ENCODE peak calls at places on chromosomes 12 and 14, in seven cellular contexts. A, Q, Y, T, R, K and G are unnamed samples. For H3K9me3 and H3K4me1, the result is how much of the 10 kb centered on the place peaks cover.

GRCh38 chr14:34023824-34024767 is 73.2 kb upstream of the EGLN3 start:
- DNase-seq in A (no peak), Q (no peak), Y (no peak), T (no peak), R (no peak), K (peak), G (no peak)

GRCh38 chr12:53710098-53710497 is 17.2 kb downstream of the CALCOCO1 start:
- DNase-seq in A (no peak), Q (no peak), Y (no peak), T (no peak), R (no peak), K (no peak), G (no peak)

GRCh38 chr14:58078471-58078870 is 73.5 kb downstream of the ARMH4 start:
- DNase-seq in A (no peak), Q (no peak), Y (no peak), T (no peak), R (no peak), K (no peak), G (no peak)

GRCh38 chr14:58104808-58105207 is 47.2 kb downstream of the ARMH4 start:
- DNase-seq in A (no peak), Q (no peak), Y (no peak), T (no peak), R (no peak), K (no peak), G (no peak)

GRCh38 chr12:7282844-7283243 is 21.0 kb upstream of the ACSM4 start:
- DNase-seq in A (no peak), Q (no peak), Y (no peak), T (no peak), R (no peak), K (no peak), G (no peak)

GRCh38 chr12:54502485-54502884 is 4.9 kb downstream of the NCKAP1L start:
- DNase-seq in A (no peak), Q (no peak), Y (no peak), T (no peak), R (no peak), K (no peak), G (no peak)

GRCh38 chr12:50387972-50388478 is 8.4 kb downstream of the FAM186A start:
- DNase-seq in A (no peak), Q (no peak), Y (no peak), T (no peak), R (no peak), K (no peak), G (no peak)

GRCh38 chr12:59010948-59011347 is 90.6 kb upstream of the LRIG3 start:
- DNase-seq in A (no peak), Q (no peak), Y (no peak), T (no peak), R (no peak), K (no peak), G (no peak)

GRCh38 chr14:90815817-90816662 is at the start of gene TTC7B:
- DNase-seq in A (no peak), Q (no peak), Y (peak), T (peak), R (peak), K (peak), G (no peak)

GRCh38 chr12:72269491-72269890 is 2.7 kb upstream of the TRHDE start:
- DNase-seq in A (no peak), Q (no peak), Y (no peak), T (no peak), R (no peak), K (no peak), G (no peak)

GRCh38 chr12:124814741-124815613 is 48.7 kb downstream of the SCARB1 start:
- DNase-seq in A (no peak), Q (no peak), Y (no peak), T (no peak), R (no peak), K (no peak), G (no peak)

GRCh38 chr12:122891661-122892525 is 4.0 kb downstream of the VPS37B start:
- DNase-seq in A (no peak), Q (no peak), Y (no peak), T (no peak), R (no peak), K (no peak), G (no peak)

GRCh38 chr12:66964629-66965028 is 285.8 kb upstream of the GRIP1 start:
- DNase-seq in A (no peak), Q (no peak), Y (no peak), T (no peak), R (no peak), K (no peak), G (no peak)

GRCh38 chr14:94893411-94894160 is 123.7 kb upstream of the GSC start:
- DNase-seq in A (no peak), Q (no peak), Y (no peak), T (no peak), R (no peak), K (no peak), G (no peak)

GRCh38 chr14:36942522-36943245 is 229.7 kb downstream of the SLC25A21 start:
- DNase-seq in A (no peak), Q (no peak), Y (no peak), T (no peak), R (no peak), K (no peak), G (no peak)

GRCh38 chr12:92080390-92081285 is 65.0 kb downstream of the BTG1 start:
- DNase-seq in A (no peak), Q (no peak), Y (no peak), T (no peak), R (no peak), K (no peak), G (no peak)

GRCh38 chr12:8590842-8591545 is 21.7 kb downstream of the AICDA start:
- DNase-seq in A (no peak), Q (no peak), Y (no peak), T (no peak), R (no peak), K (no peak), G (no peak)

GRCh38 chr12:21643758-21644157 is 13.9 kb downstream of the LDHB start:
- DNase-seq in A (no peak), Q (no peak), Y (no peak), T (no peak), R (no peak), K (no peak), G (no peak)

GRCh38 chr12:103561174-103561573 is 25.9 kb upstream of the STAB2 start:
- DNase-seq in A (no peak), Q (no peak), Y (no peak), T (no peak), R (no peak), K (no peak), G (no peak)

GRCh38 chr14:95300002-95300696 is 19.6 kb downstream of the CLMN start:
- DNase-seq in A (no peak), Q (no peak), Y (no peak), T (no peak), R (no peak), K (no peak), G (no peak)

GRCh38 chr14:91115986-91116385 is 2.1 kb downstream of the DGLUCY start:
- DNase-seq in A (no peak), Q (no peak), Y (no peak), T (peak), R (no peak), K (no peak), G (no peak)

GRCh38 chr12:50043308-50043707 is 14.1 kb upstream of the ASIC1 start:
- DNase-seq in A (no peak), Q (no peak), Y (no peak), T (no peak), R (no peak), K (no peak), G (no peak)

GRCh38 chr12:57766464-57767311 is at the start of gene CYP27B1:
- DNase-seq in A (no peak), Q (no peak), Y (no peak), T (no peak), R (no peak), K (peak), G (no peak)

GRCh38 chr12:112381421-112381897 is 772 bp downstream of the HECTD4 start:
- DNase-seq in A (no peak), Q (no peak), Y (peak), T (peak), R (peak), K (peak), G (no peak)

GRCh38 chr12:30219047-30219446 is 435.3 kb upstream of the TMTC1 start:
- DNase-seq in A (no peak), Q (no peak), Y (no peak), T (no peak), R (no peak), K (no peak), G (no peak)

GRCh38 chr14:95192306-95192705 is 35.0 kb upstream of the DICER1 start:
- DNase-seq in A (no peak), Q (no peak), Y (no peak), T (no peak), R (no peak), K (no peak), G (no peak)

GRCh38 chr12:64088431-64089349 is 133.4 kb downstream of the KICS2 start:
- DNase-seq in A (peak), Q (peak), Y (no peak), T (peak), R (peak), K (no peak), G (peak)

GRCh38 chr12:56933826-56934625 is at the start of gene SDR9C7:
- DNase-seq in A (no peak), Q (no peak), Y (no peak), T (no peak), R (no peak), K (no peak), G (no peak)

GRCh38 chr12:102465762-102466560 is 14.4 kb downstream of the IGF1 start:
- DNase-seq in A (no peak), Q (no peak), Y (no peak), T (no peak), R (no peak), K (no peak), G (no peak)

GRCh38 chr14:22994762-22995275 is 12.5 kb upstream of the AJUBA start:
- DNase-seq in A (no peak), Q (peak), Y (no peak), T (no peak), R (no peak), K (no peak), G (no peak)

GRCh38 chr14:95703805-95704204 is 10.1 kb downstream of the TCL1A start:
- DNase-seq in A (no peak), Q (no peak), Y (no peak), T (no peak), R (no peak), K (no peak), G (no peak)

GRCh38 chr12:11461433-11461832 is 66.1 kb upstream of the PRB2 start:
- DNase-seq in A (no peak), Q (no peak), Y (no peak), T (no peak), R (no peak), K (no peak), G (no peak)

DNA sequence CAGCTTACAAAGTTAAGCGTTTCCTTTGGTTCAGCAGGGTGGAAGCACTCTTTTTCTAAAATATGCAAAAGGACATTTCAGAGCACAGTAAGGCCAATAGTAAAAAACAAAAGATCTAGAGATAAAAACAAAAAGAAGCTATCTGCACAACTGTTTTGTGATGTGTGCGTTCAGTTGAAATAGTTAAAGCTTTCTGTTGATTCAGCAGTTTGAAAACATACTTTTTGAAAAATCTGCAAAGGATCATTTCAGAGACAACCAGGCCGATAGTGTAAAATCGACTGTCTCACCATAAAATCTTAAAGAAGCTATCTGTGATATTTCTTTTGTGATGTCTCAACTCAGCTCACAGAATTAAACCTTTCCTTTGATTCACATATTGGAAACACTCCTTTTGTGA is 300.0 kb upstream of the ALG10B start:
- DNase-seq in A (no peak), Q (no peak), Y (no peak), T (no peak), R (no peak), K (no peak), G (no peak)
- H3K9me3 ChIP-seq in A (under half), Q (under half), Y (under half), T (half or more), R (under half), K (half or more), G (under half)

DNA sequence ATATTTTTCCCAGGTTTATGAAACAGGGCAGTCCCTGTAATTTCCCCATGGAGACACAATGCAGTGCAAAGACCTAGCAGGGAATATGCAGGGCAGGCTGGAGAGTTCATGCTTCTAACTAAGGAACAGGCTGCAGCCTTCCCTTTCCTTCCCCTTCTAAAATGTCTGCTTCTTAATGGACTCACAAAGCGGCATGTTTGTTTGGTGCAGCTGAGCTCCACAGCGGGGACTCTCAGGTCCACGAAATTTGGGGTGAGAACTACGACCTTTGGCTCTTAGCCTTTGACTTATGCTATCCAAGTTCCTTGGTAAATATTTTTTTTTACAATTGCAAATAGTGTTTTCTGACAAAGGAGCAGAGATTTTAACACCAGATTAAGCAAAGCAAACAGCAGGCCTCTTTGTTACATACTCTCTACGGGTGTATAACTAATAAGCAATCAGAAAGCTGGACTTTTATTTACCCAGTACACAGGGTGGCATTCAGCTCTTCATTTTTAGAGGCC is 323.6 kb downstream of the ZFP36L1 start:
- DNase-seq in A (no peak), Q (no peak), Y (no peak), T (peak), R (no peak), K (no peak), G (no peak)
- H3K4me1 ChIP-seq in A (under half), Q (under half), Y (under half), T (half or more), R (under half), K (under half), G (under half)

GRCh38 chr12:34339922-34340321 is 317.6 kb downstream of the ALG10 start:
- DNase-seq in A (no peak), Q (no peak), Y (no peak), T (no peak), R (no peak), K (no peak), G (no peak)
- H3K9me3 ChIP-seq in A (half or more), Q (under half), Y (under half), T (half or more), R (under half), K (half or more), G (under half)

DNA sequence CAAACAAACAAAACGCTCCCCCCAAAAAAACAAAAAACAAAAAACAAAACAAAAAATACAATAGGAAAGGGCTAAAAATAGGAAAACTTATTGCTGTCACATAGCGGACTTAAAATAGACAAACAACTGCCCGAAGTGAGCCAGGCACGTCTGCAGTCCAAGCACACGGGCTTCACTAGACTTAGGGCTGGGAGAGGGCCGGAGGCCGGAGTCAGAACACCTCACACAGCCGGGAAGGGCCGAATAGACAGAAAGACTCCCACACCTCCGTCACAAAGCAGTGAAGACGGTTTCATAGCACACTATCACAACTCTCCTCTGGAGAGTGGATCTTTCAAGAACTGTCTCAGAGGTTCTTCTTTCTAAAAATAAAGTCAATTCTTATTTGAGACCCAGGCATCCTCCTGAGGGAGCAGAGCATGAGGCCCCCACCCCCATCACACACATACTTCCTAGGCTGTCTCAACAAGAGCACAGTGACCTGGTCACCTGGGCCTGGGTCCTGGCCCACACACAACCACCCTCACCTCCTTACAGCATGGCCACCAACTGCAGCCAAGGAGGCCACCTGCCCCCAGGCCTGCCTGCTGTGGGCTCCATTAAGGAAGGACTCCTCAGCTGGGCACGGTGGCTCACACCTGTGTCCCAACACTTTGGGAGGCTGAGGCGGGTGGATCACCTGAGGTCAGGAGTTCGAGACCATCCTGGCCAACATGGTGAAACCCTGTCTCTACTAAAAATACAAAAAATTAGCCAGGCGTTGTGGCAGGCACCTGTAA is 6.7 kb downstream of the BAG5 start:
- DNase-seq in A (no peak), Q (no peak), Y (peak), T (no peak), R (no peak), K (no peak), G (no peak)
- H3K4me1 ChIP-seq in A (under half), Q (under half), Y (half or more), T (half or more), R (under half), K (under half), G (under half)

DNA sequence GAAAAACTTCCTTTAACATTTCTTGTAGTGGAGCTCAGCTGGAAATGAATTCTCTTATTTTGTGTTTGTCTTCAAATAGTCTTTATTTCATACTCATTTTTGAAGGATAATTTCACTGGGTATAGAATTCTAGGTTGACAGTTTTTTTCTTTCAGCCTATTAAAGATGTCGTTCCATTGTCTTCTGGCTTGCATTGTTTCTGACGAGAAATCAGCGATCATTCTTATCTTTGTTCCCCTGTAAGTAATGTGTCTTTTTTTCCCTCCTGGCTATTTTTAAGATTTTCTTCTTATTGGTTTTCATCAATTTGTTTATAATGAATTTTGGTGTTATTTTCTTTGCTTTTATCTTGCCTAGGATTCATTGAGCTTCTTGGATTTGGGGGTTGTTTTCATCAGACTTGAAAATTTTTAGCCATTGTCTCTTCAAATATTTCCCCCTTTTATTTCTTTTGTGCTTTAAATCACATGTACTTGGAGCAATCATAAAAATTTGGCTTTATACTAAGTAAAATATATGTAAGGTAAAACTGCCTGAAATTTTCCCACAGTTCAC is 89.4 kb downstream of the UNC79 start:
- DNase-seq in A (no peak), Q (no peak), Y (no peak), T (no peak), R (no peak), K (no peak), G (no peak)
- H3K9me3 ChIP-seq in A (under half), Q (under half), Y (under half), T (under half), R (under half), K (under half), G (under half)

DNA sequence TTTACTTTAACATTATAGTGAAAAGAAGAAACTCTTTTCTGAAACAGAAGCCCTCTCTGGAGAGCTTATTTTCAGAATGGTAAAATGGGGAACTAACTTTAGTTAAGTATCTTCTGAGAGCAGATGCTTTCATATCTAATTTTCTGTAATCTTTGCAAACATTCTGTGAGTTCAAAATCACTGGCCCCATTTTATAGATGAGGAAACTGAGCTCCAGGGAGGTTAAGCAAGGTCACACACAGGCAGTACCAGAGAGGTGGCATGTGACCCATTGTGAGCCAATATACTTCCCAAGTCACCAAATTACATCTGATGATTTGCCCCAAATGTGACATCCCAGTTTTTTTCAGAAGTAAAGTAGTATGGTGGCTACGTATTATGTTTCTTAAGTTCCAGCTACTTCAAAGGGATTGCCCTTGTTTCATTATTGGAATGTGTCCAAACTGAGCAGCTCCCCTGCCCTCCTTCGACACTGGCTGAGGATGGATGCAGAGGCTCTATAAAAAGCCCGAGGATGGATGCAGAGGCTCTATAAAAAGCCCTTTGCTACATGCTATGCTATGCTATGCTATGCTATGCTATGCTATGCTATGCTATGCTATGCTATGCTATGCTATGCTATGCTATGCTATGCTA is 36.2 kb upstream of the NUDT4 start:
- DNase-seq in A (no peak), Q (no peak), Y (no peak), T (no peak), R (no peak), K (no peak), G (no peak)
- H3K4me1 ChIP-seq in A (under half), Q (under half), Y (under half), T (under half), R (under half), K (under half), G (under half)

GRCh38 chr12:95877622-95878021 is 18.9 kb downstream of the SNRPF start:
- DNase-seq in A (no peak), Q (no peak), Y (no peak), T (no peak), R (no peak), K (no peak), G (no peak)
- H3K9me3 ChIP-seq in A (under half), Q (under half), Y (under half), T (under half), R (under half), K (under half), G (under half)

GRCh38 chr14:103694572-103695026 is 20.7 kb downstream of the XRCC3 start:
- DNase-seq in A (no peak), Q (no peak), Y (no peak), T (no peak), R (no peak), K (peak), G (no peak)
- H3K4me1 ChIP-seq in A (half or more), Q (under half), Y (under half), T (half or more), R (under half), K (under half), G (under half)

GRCh38 chr12:133107121-133107520 is 23.0 kb downstream of the ZNF891 start:
- DNase-seq in A (no peak), Q (no peak), Y (no peak), T (no peak), R (no peak), K (no peak), G (no peak)
- H3K9me3 ChIP-seq in A (half or more), Q (under half), Y (half or more), T (half or more), R (half or more), K (half or more), G (under half)